ENCODE peak calls at places on chromosomes 12 and 14, in eight cellular contexts. H is body of pancreas, G is sigmoid colon, Y is GM20000, E is fibroblast of pulmonary artery, Q is fibroblast of mammary gland, D is tibial artery, A is dorsolateral prefrontal cortex. B is an unnamed sample.

GRCh38 chr12:123757555-123757954 is 4.5 kb upstream of the DNAH10 start:
- DNase-seq in H (no peak), G (no peak), Y (no peak), E (peak), Q (peak), D (peak), A (no peak), B (peak)

GRCh38 chr14:95511687-95512086 is 4.8 kb downstream of the SYNE3 start:
- DNase-seq in H (no peak), G (no peak), Y (no peak), E (no peak), Q (no peak), D (no peak), A (no peak), B (no peak)

GRCh38 chr12:93134175-93134574 is 205.1 kb upstream of the EEA1 start:
- DNase-seq in H (no peak), G (no peak), Y (no peak), E (no peak), Q (no peak), D (no peak), A (no peak), B (no peak)

GRCh38 chr12:23350808-23351207 is 598.7 kb downstream of the SOX5 start:
- DNase-seq in H (no peak), G (no peak), Y (peak), E (no peak), Q (no peak), D (no peak), A (no peak), B (no peak)

GRCh38 chr12:57864811-57865751 is 18.6 kb upstream of the CTDSP2 start:
- DNase-seq in H (peak), G (peak), Y (peak), E (peak), Q (peak), D (peak), A (peak), B (no peak)

GRCh38 chr14:36690301-36691020 is 28.8 kb downstream of the PAX9 start:
- DNase-seq in H (no peak), G (no peak), Y (no peak), E (peak), Q (peak), D (no peak), A (no peak), B (no peak)

GRCh38 chr12:3144495-3144894 is 67.3 kb downstream of the TSPAN9 start:
- DNase-seq in H (no peak), G (no peak), Y (no peak), E (no peak), Q (no peak), D (no peak), A (no peak), B (no peak)

GRCh38 chr12:78146365-78146772 is 315.7 kb downstream of the NAV3 start:
- DNase-seq in H (no peak), G (no peak), Y (peak), E (peak), Q (peak), D (no peak), A (no peak), B (no peak)

GRCh38 chr14:101862177-101862576 is 100.7 kb downstream of the PPP2R5C start:
- DNase-seq in H (no peak), G (no peak), Y (no peak), E (peak), Q (peak), D (no peak), A (no peak), B (no peak)

GRCh38 chr12:120598674-120599463 is 17.7 kb upstream of the POP5 start:
- DNase-seq in H (no peak), G (no peak), Y (no peak), E (no peak), Q (peak), D (no peak), A (no peak), B (no peak)

GRCh38 chr12:119627686-119628085 is 34.1 kb downstream of the TMEM233 start:
- DNase-seq in H (no peak), G (no peak), Y (no peak), E (no peak), Q (no peak), D (no peak), A (no peak), B (no peak)

GRCh38 chr14:102849522-102850379 is 72.5 kb downstream of the TRAF3 start:
- DNase-seq in H (no peak), G (no peak), Y (no peak), E (peak), Q (peak), D (no peak), A (no peak), B (no peak)

GRCh38 chr12:54141534-54142475 is 47.0 kb downstream of the SMUG1 start:
- DNase-seq in H (no peak), G (no peak), Y (no peak), E (peak), Q (peak), D (peak), A (no peak), B (no peak)

GRCh38 chr14:97178781-97179180 is 381.6 kb downstream of the VRK1 start:
- DNase-seq in H (no peak), G (no peak), Y (no peak), E (peak), Q (peak), D (no peak), A (no peak), B (no peak)

GRCh38 chr14:99946652-99947489 is 118.4 kb upstream of the EVL start:
- DNase-seq in H (peak), G (peak), Y (peak), E (no peak), Q (no peak), D (no peak), A (no peak), B (no peak)

GRCh38 chr12:106819991-106820390 is 45.5 kb downstream of the RIC8B start:
- DNase-seq in H (no peak), G (no peak), Y (no peak), E (no peak), Q (no peak), D (no peak), A (no peak), B (no peak)

GRCh38 chr12:94805749-94806148 is 155.4 kb upstream of the TMCC3 start:
- DNase-seq in H (no peak), G (no peak), Y (no peak), E (peak), Q (peak), D (no peak), A (no peak), B (no peak)

GRCh38 chr12:69739287-69740191 is 879 bp downstream of the RAB3IP start:
- DNase-seq in H (peak), G (peak), Y (peak), E (peak), Q (peak), D (peak), A (peak), B (no peak)

GRCh38 chr14:66709292-66709691 is 201.3 kb downstream of the GPHN start:
- DNase-seq in H (no peak), G (no peak), Y (no peak), E (peak), Q (peak), D (no peak), A (no peak), B (no peak)

GRCh38 chr12:58453306-58453705 is 467.0 kb downstream of the LRIG3 start:
- DNase-seq in H (no peak), G (no peak), Y (no peak), E (no peak), Q (no peak), D (no peak), A (no peak), B (no peak)

GRCh38 chr12:80293759-80294158 is 150.3 kb upstream of the PTPRQ start:
- DNase-seq in H (no peak), G (no peak), Y (no peak), E (no peak), Q (no peak), D (no peak), A (no peak), B (no peak)

GRCh38 chr14:79528843-79529405 is 682.4 kb downstream of the DIO2 start:
- DNase-seq in H (no peak), G (no peak), Y (no peak), E (no peak), Q (no peak), D (no peak), A (no peak), B (no peak)

GRCh38 chr12:114625294-114625851 is 58.6 kb downstream of the TBX3 start:
- DNase-seq in H (peak), G (no peak), Y (peak), E (peak), Q (peak), D (no peak), A (no peak), B (no peak)

GRCh38 chr12:121295746-121296617 is 527 bp downstream of the CAMKK2 start:
- DNase-seq in H (peak), G (peak), Y (peak), E (no peak), Q (no peak), D (no peak), A (no peak), B (no peak)

GRCh38 chr12:27843714-27844245 is 63.7 kb upstream of the MANSC4 start:
- DNase-seq in H (no peak), G (no peak), Y (no peak), E (peak), Q (peak), D (no peak), A (no peak), B (no peak)

GRCh38 chr12:67388331-67389163 is 119.4 kb downstream of the CAND1 start:
- DNase-seq in H (no peak), G (no peak), Y (no peak), E (no peak), Q (no peak), D (no peak), A (no peak), B (no peak)

GRCh38 chr14:71486274-71486673 is 446.0 kb upstream of the RGS6 start:
- DNase-seq in H (no peak), G (no peak), Y (no peak), E (no peak), Q (no peak), D (no peak), A (no peak), B (no peak)

GRCh38 chr14:92589213-92589852 is 75.8 kb downstream of the RIN3 start:
- DNase-seq in H (no peak), G (peak), Y (peak), E (peak), Q (peak), D (no peak), A (no peak), B (no peak)
- TF ChIP-seq CTCF in H (no peak), G (no peak), Y (peak), E (peak), Q (peak), D (no peak), A (no peak), B (no peak)

DNA sequence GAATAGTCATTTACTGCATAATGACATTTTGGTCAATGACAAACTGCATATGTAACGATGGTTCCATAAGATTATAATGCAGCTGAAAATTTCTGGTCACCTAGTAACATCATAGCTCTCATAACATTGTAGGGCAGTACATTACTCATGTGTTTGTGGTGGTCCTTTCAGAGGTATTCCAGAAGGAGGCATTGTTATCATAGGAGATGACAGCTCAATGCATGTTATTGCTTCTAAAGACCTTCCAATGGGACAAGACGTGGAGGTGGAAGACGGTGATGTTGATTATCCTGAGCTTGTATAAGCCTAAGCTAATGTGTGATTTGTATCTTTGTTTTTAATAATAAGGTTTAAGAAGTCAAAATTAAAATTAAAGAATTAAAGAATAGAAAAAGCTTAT is 43.8 kb upstream of the TSPAN11 start:
- DNase-seq in H (no peak), G (no peak), Y (no peak), E (no peak), Q (peak), D (no peak), A (no peak), B (no peak)
- TF ChIP-seq CTCF in H (no peak), G (no peak), Y (no peak), E (no peak), Q (peak), D (no peak), A (peak), B (no peak)

GRCh38 chr14:76489667-76490066 is 113.7 kb downstream of the ESRRB start:
- DNase-seq in H (no peak), G (no peak), Y (no peak), E (no peak), Q (no peak), D (no peak), A (no peak), B (no peak)
- TF ChIP-seq CTCF in H (no peak), G (no peak), Y (no peak), E (no peak), Q (no peak), D (no peak), A (no peak), B (no peak)

DNA sequence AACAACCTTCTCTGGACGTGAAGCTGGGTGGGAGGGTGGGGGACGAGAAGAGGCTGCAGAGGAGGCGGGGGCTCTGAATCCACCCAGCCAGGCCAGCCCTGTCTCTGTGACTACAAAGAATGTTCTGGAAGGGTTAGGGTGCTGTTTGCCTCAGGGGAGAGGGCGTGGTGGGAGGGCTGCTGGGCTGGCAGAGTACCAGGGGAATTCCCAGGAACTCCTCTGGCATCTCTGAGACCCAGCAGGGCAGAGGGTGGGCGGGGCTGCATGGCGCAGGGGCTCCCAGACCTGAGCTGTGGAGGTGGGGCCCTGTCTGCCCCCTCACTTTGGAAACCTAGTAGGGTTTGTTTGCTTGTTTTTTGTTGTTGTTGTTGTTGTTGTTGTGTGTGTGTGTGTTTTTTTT is 45.5 kb upstream of the FZD10 start:
- DNase-seq in H (no peak), G (no peak), Y (no peak), E (no peak), Q (no peak), D (no peak), A (no peak), B (no peak)
- TF ChIP-seq CTCF in H (no peak), G (no peak), Y (no peak), E (no peak), Q (no peak), D (no peak), A (no peak), B (no peak)

GRCh38 chr12:20946732-20947131 is 136.2 kb downstream of the SLCO1B3 start:
- DNase-seq in H (peak), G (no peak), Y (peak), E (peak), Q (peak), D (no peak), A (no peak), B (no peak)

GRCh38 chr12:20950248-20950647 is 139.7 kb downstream of the SLCO1B3 start:
- DNase-seq in H (no peak), G (no peak), Y (peak), E (peak), Q (peak), D (no peak), A (no peak), B (no peak)
- TF ChIP-seq CTCF in H (peak), G (no peak), Y (peak), E (peak), Q (peak), D (no peak), A (peak), B (no peak)

B was measured in omental fat pad.